ENCODE peak calls at places on chromosomes 4 and X, in ten cellular contexts. U is transverse colon, Z is stomach, V is HepG2, K is HCT116, G is spleen, J is GM12892, W is GM12878, S is K562, A is sigmoid colon. Q is an unnamed sample.
A peak's percentile ranks its signal among the peaks of the same experiment; 100 is the strongest.

GRCh38 chrX:27998666-27999065 is 17.4 kb upstream of the DCAF8L1 start:
- DNase-seq in U (no peak), Z (no peak), V (no peak), K (no peak), G (no peak), J (no peak), W (no peak), S (no peak), A (no peak), Q (no peak)

GRCh38 chr4:138300616-138301015 is 58.5 kb upstream of the SLC7A11 start:
- DNase-seq in U (no peak), Z (no peak), V (no peak), K (no peak), G (no peak), J (no peak), W (no peak), S (no peak), A (no peak), Q (no peak)

GRCh38 chr4:172125438-172125837 is 312.2 kb downstream of the GALNTL6 start:
- DNase-seq in U (no peak), Z (no peak), V (no peak), K (no peak), G (no peak), J (no peak), W (no peak), S (no peak), A (no peak), Q (no peak)

GRCh38 chr4:170127758-170128157 is 38.0 kb upstream of the AADAT start:
- DNase-seq in U (no peak), Z (no peak), V (no peak), K (no peak), G (no peak), J (no peak), W (no peak), S (no peak), A (no peak), Q (no peak)

GRCh38 chr4:79049840-79050520 is 110.7 kb upstream of the PAQR3 start:
- DNase-seq in U (peak; percentile 33), Z (no peak), V (no peak), K (no peak), G (no peak), J (no peak), W (no peak), S (no peak), A (peak; percentile 81), Q (no peak)

GRCh38 chrX:109352121-109352556 is 129.7 kb downstream of the GUCY2F start:
- DNase-seq in U (no peak), Z (peak; percentile 43), V (no peak), K (no peak), G (no peak), J (no peak), W (no peak), S (no peak), A (no peak), Q (no peak)

GRCh38 chr4:158786155-158786581 is 17.3 kb downstream of the FNIP2 start:
- DNase-seq in U (no peak), Z (no peak), V (no peak), K (no peak), G (no peak), J (no peak), W (no peak), S (no peak), A (no peak), Q (no peak)

GRCh38 chr4:61462451-61463326 is 262.6 kb downstream of the ADGRL3 start:
- DNase-seq in U (no peak), Z (peak; percentile 28), V (peak; percentile 84), K (no peak), G (no peak), J (no peak), W (no peak), S (no peak), A (no peak), Q (no peak)

GRCh38 chr4:4418676-4419370 is 31.9 kb downstream of the NSG1 start:
- DNase-seq in U (no peak), Z (peak; percentile 20), V (no peak), K (no peak), G (no peak), J (no peak), W (no peak), S (no peak), A (no peak), Q (no peak)

GRCh38 chr4:6697096-6697495 is 3.4 kb downstream of the S100P start:
- DNase-seq in U (no peak), Z (no peak), V (no peak), K (no peak), G (no peak), J (no peak), W (no peak), S (no peak), A (peak; percentile 26), Q (no peak)

GRCh38 chr4:149708513-149709175 is 107.0 kb downstream of the IQCM start:
- DNase-seq in U (no peak), Z (no peak), V (no peak), K (peak; percentile 57), G (no peak), J (no peak), W (no peak), S (no peak), A (no peak), Q (no peak)

GRCh38 chr4:187268940-187269339 is 545.3 kb upstream of the FAT1 start:
- DNase-seq in U (no peak), Z (no peak), V (peak; percentile 16), K (no peak), G (no peak), J (no peak), W (no peak), S (no peak), A (no peak), Q (no peak)

GRCh38 chr4:188002346-188002745 is 6.8 kb downstream of the ZFP42 start:
- DNase-seq in U (no peak), Z (no peak), V (no peak), K (no peak), G (no peak), J (no peak), W (no peak), S (no peak), A (no peak), Q (no peak)

GRCh38 chr4:85452073-85452764 is 22.7 kb upstream of the ARHGAP24 start:
- DNase-seq in U (no peak), Z (no peak), V (no peak), K (no peak), G (no peak), J (no peak), W (no peak), S (no peak), A (no peak), Q (no peak)

GRCh38 chr4:100907465-100908454 is 389.9 kb upstream of the EMCN start:
- DNase-seq in U (no peak), Z (no peak), V (peak; percentile 7), K (no peak), G (no peak), J (no peak), W (no peak), S (no peak), A (no peak), Q (no peak)

GRCh38 chr4:152699313-152699712 is 19.5 kb upstream of the TMEM154 start:
- DNase-seq in U (no peak), Z (no peak), V (no peak), K (no peak), G (no peak), J (no peak), W (no peak), S (no peak), A (no peak), Q (no peak)

GRCh38 chr4:152698012-152698499 is 18.3 kb upstream of the TMEM154 start:
- DNase-seq in U (no peak), Z (no peak), V (no peak), K (no peak), G (no peak), J (no peak), W (no peak), S (no peak), A (no peak), Q (no peak)

GRCh38 chr4:152697284-152698011 is 17.7 kb upstream of the TMEM154 start:
- DNase-seq in U (peak; percentile 29), Z (no peak), V (no peak), K (no peak), G (no peak), J (no peak), W (no peak), S (no peak), A (no peak), Q (no peak)

GRCh38 chr4:152693875-152694274 is 14.1 kb upstream of the TMEM154 start:
- DNase-seq in U (no peak), Z (no peak), V (no peak), K (no peak), G (no peak), J (no peak), W (no peak), S (no peak), A (no peak), Q (no peak)

GRCh38 chr4:152696764-152697250 is 17.0 kb upstream of the TMEM154 start:
- DNase-seq in U (peak; percentile 50), Z (peak; percentile 30), V (peak; percentile 63), K (peak; percentile 54), G (no peak), J (peak; percentile 51), W (peak; percentile 98), S (no peak), A (no peak), Q (no peak)
- TF ChIP-seq POLR2AphosphoS5 in U (no peak), Z (no peak), V (no peak), K (no peak), G (no peak), J (no peak), W (no peak), S (no peak), A (no peak), Q (no peak)

DNA sequence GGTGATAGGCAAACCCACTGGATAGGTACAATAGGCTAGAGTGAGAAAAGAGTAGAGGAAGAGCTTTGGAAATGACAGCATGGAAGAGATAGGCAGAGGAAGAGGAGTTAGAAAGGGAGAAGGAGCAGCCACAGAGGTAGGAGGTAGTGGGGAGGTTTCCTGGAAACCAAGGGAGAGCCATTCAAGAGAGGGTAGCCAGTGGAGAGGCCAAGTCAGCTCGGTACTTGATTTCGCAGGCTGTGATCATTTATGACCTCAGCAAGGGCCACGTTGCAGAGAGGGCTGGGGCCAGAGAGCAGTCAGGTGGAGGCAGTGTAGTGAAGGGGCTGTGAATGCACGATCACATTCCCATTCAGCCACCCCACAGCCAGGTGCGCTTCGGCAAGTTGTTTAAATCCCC is 76.0 kb downstream of the TMEM131L start:
- DNase-seq in U (no peak), Z (no peak), V (no peak), K (no peak), G (no peak), J (no peak), W (no peak), S (no peak), A (no peak), Q (peak; percentile 85)
- TF ChIP-seq POLR2A in U (no peak), Z (no peak), V (no peak), K (no peak), G (no peak), J (peak; percentile 24), W (peak; percentile 1), S (no peak), A (no peak), Q (no peak)

GRCh38 chrX:43655961-43656494 is at the start of gene MAOA:
- DNase-seq in U (peak; percentile 88), Z (peak; percentile 87), V (peak; percentile 18), K (no peak), G (peak; percentile 83), J (no peak), W (no peak), S (no peak), A (peak; percentile 92), Q (peak; percentile 94)
- TF ChIP-seq POLR2AphosphoS5 in U (peak; percentile 84), Z (peak; percentile 65), V (peak; percentile 32), K (no peak), G (peak; percentile 50), J (no peak), W (no peak), S (no peak), A (peak; percentile 81), Q (peak; percentile 91)

GRCh38 chr4:73257242-73257994 is 1.2 kb downstream of the ANKRD17 start:
- DNase-seq in U (peak; percentile 85), Z (peak; percentile 80), V (peak; percentile 86), K (peak; percentile 70), G (peak; percentile 78), J (no peak), W (no peak), S (peak; percentile 26), A (peak; percentile 90), Q (peak; percentile 93)
- TF ChIP-seq POLR2A in U (peak; percentile 29), Z (no peak), V (peak; percentile 66), K (no peak), G (no peak), J (no peak), W (no peak), S (no peak), A (no peak), Q (no peak)

Q was measured in esophagus muscularis mucosa.